ENCODE peak calls at places on chromosomes 3 and 15, in six cellular contexts. V is stimulated activated CD4-positive, alpha-beta T cell treated with anti-CD3 and anti-CD28 coated beads, Interleukin-15, amount 100 ng/mL, for 1 hour; I is hepatocyte; M is RWPE1; B is cardiac muscle cell; F is IMR-90. Z is an unnamed sample.

GRCh38 chr3:122615303-122615702 is 37.9 kb downstream of the PARP15 start:
- DNase-seq in V (no peak), I (no peak), M (no peak), B (peak; percentile 9), F (no peak), Z (peak; percentile 56)

GRCh38 chr15:97904196-97904572 is 56.3 kb upstream of the ARRDC4 start:
- DNase-seq in V (no peak), I (peak; percentile 88), M (peak; percentile 85), B (peak; percentile 74), F (peak; percentile 44), Z (peak; percentile 76)

GRCh38 chr15:72098076-72098475 is 19.9 kb downstream of the MYO9A start:
- DNase-seq in V (no peak), I (no peak), M (no peak), B (peak; percentile 30), F (no peak), Z (no peak)

GRCh38 chr15:71239592-71240364 is 124.5 kb downstream of the THSD4 start:
- DNase-seq in V (no peak), I (peak; percentile 40), M (no peak), B (no peak), F (peak; percentile 40), Z (no peak)

GRCh38 chr15:70507772-70508351 is 255.5 kb downstream of the UACA start:
- DNase-seq in V (no peak), I (peak; percentile 80), M (peak; percentile 63), B (peak; percentile 63), F (peak; percentile 38), Z (peak; percentile 73)

GRCh38 chr3:170999737-171000242 is 26.7 kb downstream of the SLC2A2 start:
- DNase-seq in V (no peak), I (peak; percentile 77), M (peak; percentile 80), B (peak; percentile 74), F (peak; percentile 93), Z (peak; percentile 85)

GRCh38 chr3:136255672-136256406 is 5.7 kb downstream of the PCCB start:
- DNase-seq in V (no peak), I (peak; percentile 71), M (no peak), B (no peak), F (no peak), Z (no peak)

GRCh38 chr3:126149960-126150515 is 30.3 kb downstream of the ALDH1L1 start:
- DNase-seq in V (no peak), I (peak; percentile 2), M (no peak), B (no peak), F (no peak), Z (no peak)

GRCh38 chr3:65946438-65946837 is 92.3 kb downstream of the MAGI1 start:
- DNase-seq in V (no peak), I (no peak), M (no peak), B (peak; percentile 49), F (peak; percentile 37), Z (peak; percentile 60)

GRCh38 chr15:66102563-66103292 is 150.8 kb downstream of the MEGF11 start:
- DNase-seq in V (no peak), I (no peak), M (no peak), B (no peak), F (no peak), Z (no peak)

GRCh38 chr15:78220713-78221112 is 13.7 kb downstream of the ACSBG1 start:
- DNase-seq in V (no peak), I (no peak), M (no peak), B (no peak), F (peak; percentile 6), Z (no peak)

GRCh38 chr15:40093224-40093842 is 15.3 kb downstream of the BMF start:
- DNase-seq in V (no peak), I (no peak), M (no peak), B (no peak), F (peak; percentile 26), Z (no peak)

GRCh38 chr3:78645628-78646310 is 1122.0 kb downstream of the ROBO1 start:
- DNase-seq in V (no peak), I (peak; percentile 87), M (peak; percentile 29), B (peak; percentile 87), F (peak; percentile 81), Z (peak; percentile 90)

GRCh38 chr3:13451301-13451673 is 28.8 kb upstream of the HDAC11 start:
- DNase-seq in V (no peak), I (no peak), M (no peak), B (no peak), F (peak; percentile 7), Z (no peak)

GRCh38 chr3:54427951-54428871 is 305.9 kb downstream of the CACNA2D3 start:
- DNase-seq in V (no peak), I (peak; percentile 80), M (peak; percentile 33), B (peak; percentile 84), F (peak; percentile 76), Z (peak; percentile 90)

GRCh38 chr15:34047893-34048775 is 9.1 kb upstream of the AVEN start:
- DNase-seq in V (no peak), I (no peak), M (no peak), B (peak; percentile 75), F (no peak), Z (peak; percentile 42)

GRCh38 chr3:64658001-64658400 is 29.8 kb downstream of the ADAMTS9 start:
- DNase-seq in V (no peak), I (no peak), M (no peak), B (no peak), F (no peak), Z (no peak)

GRCh38 chr3:154954750-154955149 is 125.4 kb upstream of the MME start:
- DNase-seq in V (no peak), I (peak; percentile 48), M (peak; percentile 31), B (peak; percentile 82), F (peak; percentile 76), Z (peak; percentile 90)

GRCh38 chr3:50205719-50206276 is 727 bp downstream of the SLC38A3 start:
- DNase-seq in V (no peak), I (peak; percentile 73), M (no peak), B (no peak), F (no peak), Z (peak; percentile 24)

GRCh38 chr15:27885226-27885625 is 213.9 kb downstream of the OCA2 start:
- DNase-seq in V (no peak), I (no peak), M (no peak), B (no peak), F (no peak), Z (no peak)

GRCh38 chr3:170689218-170689874 is 103.5 kb upstream of the SLC7A14 start:
- DNase-seq in V (no peak), I (peak; percentile 20), M (peak; percentile 87), B (peak; percentile 90), F (peak; percentile 88), Z (peak; percentile 85)

GRCh38 chr3:59774613-59775012 is 724.8 kb upstream of the CFAP20DC start:
- DNase-seq in V (no peak), I (no peak), M (peak; percentile 6), B (peak; percentile 74), F (peak; percentile 90), Z (peak; percentile 82)

GRCh38 chr3:135965129-135965505 is 411 bp upstream of the PPP2R3A start:
- DNase-seq in V (no peak), I (no peak), M (no peak), B (no peak), F (peak; percentile 26), Z (no peak)

GRCh38 chr15:35690698-35691116 is 144.7 kb upstream of the DPH6 start:
- DNase-seq in V (no peak), I (peak; percentile 38), M (no peak), B (peak; percentile 97), F (peak; percentile 82), Z (peak; percentile 98)

GRCh38 chr3:98855811-98856400 is 45.6 kb downstream of the DCBLD2 start:
- DNase-seq in V (no peak), I (no peak), M (peak; percentile 69), B (peak; percentile 91), F (peak; percentile 94), Z (peak; percentile 94)

GRCh38 chr3:71062920-71063767 is 520.4 kb downstream of the FOXP1 start:
- DNase-seq in V (no peak), I (no peak), M (peak; percentile 22), B (peak; percentile 61), F (peak; percentile 65), Z (peak; percentile 64)

GRCh38 chr3:124634210-124635168 is 95.8 kb upstream of the UMPS start:
- DNase-seq in V (no peak), I (peak; percentile 69), M (no peak), B (no peak), F (no peak), Z (no peak)

GRCh38 chr3:67655364-67656121 is 1.1 kb upstream of the SUCLG2 start:
- DNase-seq in V (no peak), I (no peak), M (no peak), B (no peak), F (no peak), Z (no peak)

GRCh38 chr3:151609491-151609890 is 124.2 kb upstream of the AADACL2 start:
- DNase-seq in V (no peak), I (no peak), M (no peak), B (no peak), F (no peak), Z (no peak)

GRCh38 chr15:92638291-92638708 is 17.3 kb downstream of the FAM174B start:
- DNase-seq in V (no peak), I (peak; percentile 73), M (no peak), B (no peak), F (peak; percentile 20), Z (peak; percentile 65)

GRCh38 chr15:33565099-33565498 is 254.3 kb downstream of the RYR3 start:
- DNase-seq in V (no peak), I (peak; percentile 10), M (peak; percentile 4), B (peak; percentile 75), F (peak; percentile 44), Z (peak; percentile 84)

GRCh38 chr3:41507336-41508062 is 308.2 kb downstream of the CTNNB1 start:
- DNase-seq in V (no peak), I (no peak), M (no peak), B (no peak), F (no peak), Z (no peak)

GRCh38 chr3:78204977-78205376 is 1165.1 kb downstream of the ROBO2 start:
- DNase-seq in V (no peak), I (peak; percentile 8), M (peak; percentile 1), B (peak; percentile 66), F (peak; percentile 67), Z (peak; percentile 61)

GRCh38 chr15:82739086-82739485 is 29.4 kb upstream of the AP3B2 start:
- DNase-seq in V (no peak), I (no peak), M (no peak), B (no peak), F (peak; percentile 29), Z (peak; percentile 41)

GRCh38 chr3:97829198-97829597 is 7.4 kb downstream of the CRYBG3 start:
- DNase-seq in V (no peak), I (no peak), M (no peak), B (no peak), F (no peak), Z (no peak)

GRCh38 chr3:67083277-67083676 is 85.2 kb downstream of the KBTBD8 start:
- DNase-seq in V (peak; percentile 14), I (no peak), M (peak; percentile 25), B (peak; percentile 11), F (peak; percentile 62), Z (peak; percentile 17)

GRCh38 chr3:78791745-78792144 is 976.1 kb downstream of the ROBO1 start:
- DNase-seq in V (no peak), I (no peak), M (no peak), B (no peak), F (no peak), Z (no peak)

GRCh38 chr3:18618723-18619122 is 193.6 kb upstream of the SATB1 start:
- DNase-seq in V (no peak), I (no peak), M (no peak), B (no peak), F (no peak), Z (no peak)

GRCh38 chr15:53693729-53694533 is 65.5 kb downstream of the WDR72 start:
- DNase-seq in V (no peak), I (peak; percentile 9), M (no peak), B (no peak), F (no peak), Z (peak; percentile 0)

GRCh38 chr15:52100807-52101206 is 11.8 kb downstream of the BCL2L10 start:
- DNase-seq in V (no peak), I (peak; percentile 66), M (no peak), B (peak; percentile 91), F (peak; percentile 94), Z (peak; percentile 98)

Z was measured in choroid plexus epithelial cell.